ENCODE peak calls at places on chromosomes 1 and 21, in five cellular contexts. One of them, this sample, is unnamed.

GRCh38 chr1:65814752-65815151 is 22.1 kb downstream of the PDE4B start:
- ATAC-seq in upper lobe of left lung: no peak
- ATAC-seq in GM12878: no peak
- ATAC-seq in HepG2: no peak
- ATAC-seq in A549: no peak
- ATAC-seq in this sample: no peak

GRCh38 chr1:243549108-243549507 is 293.3 kb downstream of the SDCCAG8 start:
- ATAC-seq in upper lobe of left lung: no peak
- ATAC-seq in GM12878: no peak
- ATAC-seq in HepG2: no peak
- ATAC-seq in A549: no peak
- ATAC-seq in this sample: no peak

GRCh38 chr1:38488162-38488898 is 371.2 kb downstream of the RRAGC start:
- ATAC-seq in upper lobe of left lung: no peak
- ATAC-seq in GM12878: no peak
- ATAC-seq in HepG2: no peak
- ATAC-seq in A549: no peak
- ATAC-seq in this sample: no peak

GRCh38 chr1:50265790-50266314 is 157.1 kb downstream of the ELAVL4 start:
- ATAC-seq in upper lobe of left lung: no peak
- ATAC-seq in GM12878: no peak
- ATAC-seq in HepG2: no peak
- ATAC-seq in A549: no peak
- ATAC-seq in this sample: peak; percentile 81

GRCh38 chr1:244030481-244031040 is 20.5 kb upstream of the ZBTB18 start:
- ATAC-seq in upper lobe of left lung: no peak
- ATAC-seq in GM12878: no peak
- ATAC-seq in HepG2: no peak
- ATAC-seq in A549: no peak
- ATAC-seq in this sample: no peak

GRCh38 chr1:21855257-21856096 is 43.4 kb downstream of the LDLRAD2 start:
- ATAC-seq in upper lobe of left lung: no peak
- ATAC-seq in GM12878: no peak
- ATAC-seq in HepG2: peak; percentile 50
- ATAC-seq in A549: peak; percentile 14
- ATAC-seq in this sample: no peak

GRCh38 chr1:68149110-68149798 is 83.1 kb downstream of the WLS start:
- ATAC-seq in upper lobe of left lung: no peak
- ATAC-seq in GM12878: no peak
- ATAC-seq in HepG2: no peak
- ATAC-seq in A549: no peak
- ATAC-seq in this sample: peak; percentile 78

GRCh38 chr1:155250246-155250632 is 5.0 kb downstream of the ENTREP3 start:
- ATAC-seq in upper lobe of left lung: no peak
- ATAC-seq in GM12878: peak; percentile 31
- ATAC-seq in HepG2: no peak
- ATAC-seq in A549: no peak
- ATAC-seq in this sample: no peak

GRCh38 chr1:42973304-42973703 is 14.6 kb upstream of the SLC2A1 start:
- ATAC-seq in upper lobe of left lung: no peak
- ATAC-seq in GM12878: no peak
- ATAC-seq in HepG2: no peak
- ATAC-seq in A549: no peak
- ATAC-seq in this sample: no peak

GRCh38 chr1:30912913-30913652 is 4.5 kb upstream of the SDC3 start:
- ATAC-seq in upper lobe of left lung: no peak
- ATAC-seq in GM12878: no peak
- ATAC-seq in HepG2: no peak
- ATAC-seq in A549: no peak
- ATAC-seq in this sample: peak; percentile 32

GRCh38 chr21:23921670-23922418 is 1685.4 kb downstream of the MRPL39 start:
- ATAC-seq in upper lobe of left lung: no peak
- ATAC-seq in GM12878: no peak
- ATAC-seq in HepG2: no peak
- ATAC-seq in A549: no peak
- ATAC-seq in this sample: no peak

GRCh38 chr1:23108918-23109533 is 59.6 kb downstream of the LUZP1 start:
- ATAC-seq in upper lobe of left lung: no peak
- ATAC-seq in GM12878: no peak
- ATAC-seq in HepG2: no peak
- ATAC-seq in A549: no peak
- ATAC-seq in this sample: no peak

GRCh38 chr1:90149101-90149500 is 154.2 kb downstream of the ZNF326 start:
- ATAC-seq in upper lobe of left lung: no peak
- ATAC-seq in GM12878: no peak
- ATAC-seq in HepG2: no peak
- ATAC-seq in A549: no peak
- ATAC-seq in this sample: no peak

GRCh38 chr1:43319288-43319687 is 18.3 kb upstream of the MPL start:
- ATAC-seq in upper lobe of left lung: no peak
- ATAC-seq in GM12878: no peak
- ATAC-seq in HepG2: no peak
- ATAC-seq in A549: no peak
- ATAC-seq in this sample: no peak

GRCh38 chr1:22636369-22636768 is at the start of gene C1QA:
- ATAC-seq in upper lobe of left lung: peak; percentile 44
- ATAC-seq in GM12878: no peak
- ATAC-seq in HepG2: no peak
- ATAC-seq in A549: no peak
- ATAC-seq in this sample: peak; percentile 78

GRCh38 chr1:31879981-31880608 is 58.1 kb downstream of the PTP4A2 start:
- ATAC-seq in upper lobe of left lung: no peak
- ATAC-seq in GM12878: peak; percentile 47
- ATAC-seq in HepG2: no peak
- ATAC-seq in A549: no peak
- ATAC-seq in this sample: no peak

GRCh38 chr1:84086189-84086588 is 57.9 kb upstream of the PRKACB start:
- ATAC-seq in upper lobe of left lung: peak; percentile 43
- ATAC-seq in GM12878: no peak
- ATAC-seq in HepG2: no peak
- ATAC-seq in A549: no peak
- ATAC-seq in this sample: no peak

GRCh38 chr1:201530741-201531521 is 8.0 kb upstream of the NAV1 start:
- ATAC-seq in upper lobe of left lung: peak; percentile 81
- ATAC-seq in GM12878: peak; percentile 90
- ATAC-seq in HepG2: peak; percentile 95
- ATAC-seq in A549: peak; percentile 89
- ATAC-seq in this sample: peak; percentile 88

GRCh38 chr1:58823481-58824010 is 39.7 kb upstream of the JUN start:
- ATAC-seq in upper lobe of left lung: no peak
- ATAC-seq in GM12878: no peak
- ATAC-seq in HepG2: no peak
- ATAC-seq in A549: peak; percentile 85
- ATAC-seq in this sample: no peak

GRCh38 chr1:56866656-56867055 is 12.1 kb downstream of the C8A start:
- ATAC-seq in upper lobe of left lung: no peak
- ATAC-seq in GM12878: no peak
- ATAC-seq in HepG2: no peak
- ATAC-seq in A549: no peak
- ATAC-seq in this sample: no peak

GRCh38 chr1:26066160-26066559 is 1.3 kb downstream of the TRIM63 start:
- ATAC-seq in upper lobe of left lung: no peak
- ATAC-seq in GM12878: no peak
- ATAC-seq in HepG2: peak; percentile 66
- ATAC-seq in A549: no peak
- ATAC-seq in this sample: no peak

GRCh38 chr1:206829875-206830274 is 35.5 kb upstream of the IL20 start:
- ATAC-seq in upper lobe of left lung: no peak
- ATAC-seq in GM12878: peak; percentile 50
- ATAC-seq in HepG2: no peak
- ATAC-seq in A549: no peak
- ATAC-seq in this sample: no peak

GRCh38 chr1:184050631-184051030 is 899 bp upstream of the TSEN15 start:
- ATAC-seq in upper lobe of left lung: no peak
- ATAC-seq in GM12878: no peak
- ATAC-seq in HepG2: no peak
- ATAC-seq in A549: no peak
- ATAC-seq in this sample: no peak

GRCh38 chr1:200075522-200075921 is 48.0 kb downstream of the NR5A2 start:
- ATAC-seq in upper lobe of left lung: no peak
- ATAC-seq in GM12878: no peak
- ATAC-seq in HepG2: no peak
- ATAC-seq in A549: peak; percentile 44
- ATAC-seq in this sample: no peak
- H3K4me3 ChIP-seq in upper lobe of left lung: no peak overlapping the region
- H3K4me3 ChIP-seq in GM12878: no peak overlapping the region
- H3K4me3 ChIP-seq in HepG2: no peak overlapping the region
- H3K4me3 ChIP-seq in A549: peak overlapping the region; percentile 25
- H3K4me3 ChIP-seq in this sample: no peak overlapping the region

GRCh38 chr1:196144588-196144987 is 463.7 kb downstream of the KCNT2 start:
- ATAC-seq in upper lobe of left lung: no peak
- ATAC-seq in GM12878: no peak
- ATAC-seq in HepG2: no peak
- ATAC-seq in A549: no peak
- ATAC-seq in this sample: no peak

GRCh38 chr1:196152086-196152485 is 456.2 kb downstream of the KCNT2 start:
- ATAC-seq in upper lobe of left lung: no peak
- ATAC-seq in GM12878: peak; percentile 69
- ATAC-seq in HepG2: peak; percentile 43
- ATAC-seq in A549: no peak
- ATAC-seq in this sample: no peak

GRCh38 chr1:196147530-196147929 is 460.7 kb downstream of the KCNT2 start:
- ATAC-seq in upper lobe of left lung: no peak
- ATAC-seq in GM12878: no peak
- ATAC-seq in HepG2: no peak
- ATAC-seq in A549: no peak
- ATAC-seq in this sample: no peak

GRCh38 chr1:196152975-196153374 is 455.3 kb downstream of the KCNT2 start:
- ATAC-seq in upper lobe of left lung: no peak
- ATAC-seq in GM12878: peak; percentile 90
- ATAC-seq in HepG2: no peak
- ATAC-seq in A549: no peak
- ATAC-seq in this sample: no peak

GRCh38 chr1:196148367-196148970 is 459.8 kb downstream of the KCNT2 start:
- ATAC-seq in upper lobe of left lung: no peak
- ATAC-seq in GM12878: peak; percentile 56
- ATAC-seq in HepG2: no peak
- ATAC-seq in A549: no peak
- ATAC-seq in this sample: no peak
- TF ChIP-seq EP300 in upper lobe of left lung: no peak
- TF ChIP-seq EP300 in GM12878: no peak
- TF ChIP-seq EP300 in HepG2: no peak
- TF ChIP-seq EP300 in A549: no peak
- TF ChIP-seq EP300 in this sample: no peak

GRCh38 chr1:18481921-18482701 is 1.4 kb downstream of the KLHDC7A start:
- ATAC-seq in upper lobe of left lung: no peak
- ATAC-seq in GM12878: no peak
- ATAC-seq in HepG2: no peak
- ATAC-seq in A549: no peak
- ATAC-seq in this sample: no peak
- H3K4me3 ChIP-seq in upper lobe of left lung: no peak overlapping the region
- H3K4me3 ChIP-seq in GM12878: no peak overlapping the region
- H3K4me3 ChIP-seq in HepG2: peak overlapping the region; percentile 68
- H3K4me3 ChIP-seq in A549: no peak overlapping the region
- H3K4me3 ChIP-seq in this sample: no peak overlapping the region

GRCh38 chr1:3697810-3698209 is 45.5 kb downstream of the TP73 start:
- ATAC-seq in upper lobe of left lung: no peak
- ATAC-seq in GM12878: no peak
- ATAC-seq in HepG2: no peak
- ATAC-seq in A549: no peak
- ATAC-seq in this sample: no peak

GRCh38 chr1:3695326-3696217 is 43.3 kb downstream of the TP73 start:
- ATAC-seq in upper lobe of left lung: peak; percentile 39
- ATAC-seq in GM12878: peak; percentile 93
- ATAC-seq in HepG2: peak; percentile 91
- ATAC-seq in A549: peak; percentile 91
- ATAC-seq in this sample: peak; percentile 36

GRCh38 chr1:3698660-3699408 is 46.5 kb downstream of the TP73 start:
- ATAC-seq in upper lobe of left lung: no peak
- ATAC-seq in GM12878: no peak
- ATAC-seq in HepG2: no peak
- ATAC-seq in A549: no peak
- ATAC-seq in this sample: no peak

GRCh38 chr1:3696689-3697088 is 44.4 kb downstream of the TP73 start:
- ATAC-seq in upper lobe of left lung: no peak
- ATAC-seq in GM12878: no peak
- ATAC-seq in HepG2: no peak
- ATAC-seq in A549: no peak
- ATAC-seq in this sample: no peak

GRCh38 chr1:3697104-3697503 is 44.8 kb downstream of the TP73 start:
- ATAC-seq in upper lobe of left lung: no peak
- ATAC-seq in GM12878: no peak
- ATAC-seq in HepG2: no peak
- ATAC-seq in A549: no peak
- ATAC-seq in this sample: no peak
- TF ChIP-seq EP300 in upper lobe of left lung: no peak
- TF ChIP-seq EP300 in GM12878: no peak
- TF ChIP-seq EP300 in HepG2: no peak
- TF ChIP-seq EP300 in A549: no peak
- TF ChIP-seq EP300 in this sample: no peak

GRCh38 chr1:179038528-179039281 is 13.0 kb downstream of the FAM20B start:
- ATAC-seq in upper lobe of left lung: no peak
- ATAC-seq in GM12878: no peak
- ATAC-seq in HepG2: peak; percentile 55
- ATAC-seq in A549: no peak
- ATAC-seq in this sample: no peak
- H3K4me3 ChIP-seq in upper lobe of left lung: no peak overlapping the region
- H3K4me3 ChIP-seq in GM12878: no peak overlapping the region
- H3K4me3 ChIP-seq in HepG2: no peak overlapping the region
- H3K4me3 ChIP-seq in A549: no peak overlapping the region
- H3K4me3 ChIP-seq in this sample: no peak overlapping the region

DNA sequence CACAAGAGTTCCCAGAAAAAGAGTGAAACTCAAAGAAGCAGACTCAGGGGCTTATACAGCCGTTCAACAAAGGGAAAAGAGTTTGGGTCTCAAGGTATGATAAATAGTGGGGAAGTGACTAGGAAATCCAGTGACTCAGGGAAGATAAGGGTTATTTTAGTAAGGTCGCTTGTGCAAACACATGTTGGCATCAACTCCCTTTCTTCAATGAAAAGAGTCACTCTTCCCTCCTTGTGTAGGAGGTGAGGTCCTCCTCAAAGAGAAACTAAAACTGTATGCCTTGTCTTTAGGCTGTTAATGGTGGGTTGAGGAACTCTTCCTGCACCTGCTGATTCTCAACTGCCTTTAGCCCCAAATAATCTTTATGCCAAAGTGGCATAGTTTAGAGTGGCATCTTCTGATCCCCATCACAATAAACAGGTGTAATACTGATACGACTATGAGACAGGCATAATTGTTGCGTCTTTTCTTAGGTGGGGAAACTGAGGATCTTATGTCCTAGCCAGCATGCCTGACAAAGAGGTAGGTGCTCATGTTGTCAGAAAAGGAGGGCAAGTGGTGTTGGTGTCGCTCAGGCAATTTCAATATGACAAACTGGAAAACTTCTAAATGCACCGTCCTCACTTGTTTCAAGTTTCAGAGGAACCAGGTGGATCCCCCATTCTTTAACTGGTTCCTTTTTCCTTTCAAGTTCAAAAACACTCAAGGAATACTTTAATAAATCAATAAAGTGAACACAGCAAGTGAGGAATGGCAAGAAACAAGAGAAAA is 294.1 kb upstream of the RUNX1 start:
- ATAC-seq in upper lobe of left lung: no peak
- ATAC-seq in GM12878: no peak
- ATAC-seq in HepG2: no peak
- ATAC-seq in A549: no peak
- ATAC-seq in this sample: no peak
- TF ChIP-seq EP300 in upper lobe of left lung: no peak
- TF ChIP-seq EP300 in GM12878: no peak
- TF ChIP-seq EP300 in HepG2: no peak
- TF ChIP-seq EP300 in A549: no peak
- TF ChIP-seq EP300 in this sample: no peak

GRCh38 chr1:61277129-61277801 is 194.9 kb downstream of the NFIA start:
- ATAC-seq in upper lobe of left lung: no peak
- ATAC-seq in GM12878: no peak
- ATAC-seq in HepG2: no peak
- ATAC-seq in A549: no peak
- ATAC-seq in this sample: peak; percentile 27
- H3K4me3 ChIP-seq in upper lobe of left lung: no peak overlapping the region
- H3K4me3 ChIP-seq in GM12878: no peak overlapping the region
- H3K4me3 ChIP-seq in HepG2: no peak overlapping the region
- H3K4me3 ChIP-seq in A549: no peak overlapping the region
- H3K4me3 ChIP-seq in this sample: no peak overlapping the region